ENCODE peak calls at places on chromosomes 5 and 9, in eight cellular contexts. One of them, this sample, is unnamed.

GRCh38 chr9:134165357-134166315 is 1.3 kb upstream of the RNU6ATAC start:
- DNase-seq in CD4-positive, alpha-beta T cell: peak
- DNase-seq in GM23338: no peak
- DNase-seq in NCI-H748 treated with DMSO at 0.1 percent for 48 hours: no peak
- DNase-seq in nephron progenitor cell: no peak
- DNase-seq in NCI-H2029: no peak
- DNase-seq in kidney glomerular epithelial cell: no peak
- DNase-seq in activated CD4-positive, alpha-beta T cell treated with anti-CD3 and anti-CD28 coated beads for 48 hours: peak
- DNase-seq in this sample: peak

GRCh38 chr5:169265888-169266287 is 35.1 kb downstream of the SLIT3 start:
- DNase-seq in activated CD4-positive, alpha-beta T cell treated with anti-CD3 and anti-CD28 coated beads for 48 hours: no peak
- DNase-seq in NCI-H748 treated with DMSO at 0.1 percent for 48 hours: no peak
- DNase-seq in kidney glomerular epithelial cell: no peak
- DNase-seq in nephron progenitor cell: no peak
- DNase-seq in CD4-positive, alpha-beta T cell: no peak
- DNase-seq in GM23338: peak
- DNase-seq in NCI-H2029: no peak
- DNase-seq in this sample: peak

GRCh38 chr5:80712914-80713313 is 58.1 kb upstream of the DHFR start:
- DNase-seq in nephron progenitor cell: no peak
- DNase-seq in NCI-H2029: no peak
- DNase-seq in GM23338: no peak
- DNase-seq in kidney glomerular epithelial cell: no peak
- DNase-seq in CD4-positive, alpha-beta T cell: no peak
- DNase-seq in NCI-H748 treated with DMSO at 0.1 percent for 48 hours: no peak
- DNase-seq in activated CD4-positive, alpha-beta T cell treated with anti-CD3 and anti-CD28 coated beads for 48 hours: no peak
- DNase-seq in this sample: no peak

GRCh38 chr5:41465493-41466171 is 44.8 kb downstream of the PLCXD3 start:
- DNase-seq in NCI-H748 treated with DMSO at 0.1 percent for 48 hours: no peak
- DNase-seq in CD4-positive, alpha-beta T cell: no peak
- DNase-seq in nephron progenitor cell: no peak
- DNase-seq in activated CD4-positive, alpha-beta T cell treated with anti-CD3 and anti-CD28 coated beads for 48 hours: no peak
- DNase-seq in GM23338: no peak
- DNase-seq in NCI-H2029: no peak
- DNase-seq in kidney glomerular epithelial cell: no peak
- DNase-seq in this sample: no peak

GRCh38 chr5:162231522-162231921 is 163.9 kb downstream of the GABRG2 start:
- DNase-seq in GM23338: no peak
- DNase-seq in nephron progenitor cell: no peak
- DNase-seq in NCI-H2029: no peak
- DNase-seq in CD4-positive, alpha-beta T cell: no peak
- DNase-seq in activated CD4-positive, alpha-beta T cell treated with anti-CD3 and anti-CD28 coated beads for 48 hours: no peak
- DNase-seq in kidney glomerular epithelial cell: no peak
- DNase-seq in NCI-H748 treated with DMSO at 0.1 percent for 48 hours: no peak
- DNase-seq in this sample: no peak

GRCh38 chr5:159210306-159210722 is 961 bp upstream of the RNF145 start:
- DNase-seq in kidney glomerular epithelial cell: no peak
- DNase-seq in NCI-H2029: no peak
- DNase-seq in nephron progenitor cell: no peak
- DNase-seq in GM23338: no peak
- DNase-seq in CD4-positive, alpha-beta T cell: no peak
- DNase-seq in activated CD4-positive, alpha-beta T cell treated with anti-CD3 and anti-CD28 coated beads for 48 hours: no peak
- DNase-seq in NCI-H748 treated with DMSO at 0.1 percent for 48 hours: no peak
- DNase-seq in this sample: no peak

GRCh38 chr9:2336055-2336454 is 285.5 kb upstream of the VLDLR start:
- DNase-seq in NCI-H2029: no peak
- DNase-seq in activated CD4-positive, alpha-beta T cell treated with anti-CD3 and anti-CD28 coated beads for 48 hours: no peak
- DNase-seq in kidney glomerular epithelial cell: no peak
- DNase-seq in nephron progenitor cell: no peak
- DNase-seq in GM23338: no peak
- DNase-seq in NCI-H748 treated with DMSO at 0.1 percent for 48 hours: no peak
- DNase-seq in CD4-positive, alpha-beta T cell: no peak
- DNase-seq in this sample: peak

GRCh38 chr9:23543420-23543819 is 282.6 kb downstream of the ELAVL2 start:
- DNase-seq in GM23338: no peak
- DNase-seq in NCI-H748 treated with DMSO at 0.1 percent for 48 hours: no peak
- DNase-seq in CD4-positive, alpha-beta T cell: no peak
- DNase-seq in NCI-H2029: no peak
- DNase-seq in nephron progenitor cell: no peak
- DNase-seq in kidney glomerular epithelial cell: no peak
- DNase-seq in activated CD4-positive, alpha-beta T cell treated with anti-CD3 and anti-CD28 coated beads for 48 hours: no peak
- DNase-seq in this sample: no peak

This sample was measured in ACHN.